ENCODE peak calls at places on chromosomes 4 and X, in ten cellular contexts. T is cardiac fibroblast, C is upper lobe of right lung, A is lower leg skin, K is GM12864, L is pancreas, E is hepatocyte, R is tibial artery, B is H9, X is lower lobe of right lung. Y is an unnamed sample.

GRCh38 chrX:34881671-34882070 is 60.9 kb upstream of the FAM47B start:
- DNase-seq in T (no peak), C (no peak), A (no peak), K (no peak), L (no peak), E (no peak), R (no peak), B (no peak), X (no peak), Y (no peak)

GRCh38 chr4:10048931-10049655 is 27.8 kb upstream of the SLC2A9 start:
- DNase-seq in T (no peak), C (no peak), A (no peak), K (no peak), L (no peak), E (peak), R (no peak), B (no peak), X (no peak), Y (no peak)

GRCh38 chr4:26105815-26106699 is 192.0 kb downstream of the SMIM20 start:
- DNase-seq in T (peak), C (no peak), A (no peak), K (no peak), L (no peak), E (no peak), R (no peak), B (no peak), X (no peak), Y (peak)

GRCh38 chrX:104134583-104135261 is 22.1 kb downstream of the SLC25A53 start:
- DNase-seq in T (no peak), C (no peak), A (no peak), K (no peak), L (no peak), E (no peak), R (no peak), B (no peak), X (no peak), Y (no peak)

GRCh38 chr4:138113819-138114415 is 128.2 kb downstream of the SLC7A11 start:
- DNase-seq in T (peak), C (no peak), A (no peak), K (no peak), L (no peak), E (no peak), R (no peak), B (no peak), X (no peak), Y (peak)

GRCh38 chrX:134251241-134251640 is 14.3 kb downstream of the CCDC160 start:
- DNase-seq in T (no peak), C (no peak), A (no peak), K (no peak), L (no peak), E (no peak), R (no peak), B (no peak), X (no peak), Y (no peak)

GRCh38 chrX:148914783-148915182 is 414.4 kb downstream of the AFF2 start:
- DNase-seq in T (no peak), C (no peak), A (no peak), K (peak), L (no peak), E (no peak), R (no peak), B (no peak), X (no peak), Y (no peak)

GRCh38 chr4:100421356-100421978 is 96.4 kb downstream of the EMCN start:
- DNase-seq in T (peak), C (no peak), A (no peak), K (no peak), L (no peak), E (peak), R (no peak), B (no peak), X (no peak), Y (peak)

GRCh38 chr4:123361195-123361861 is 35.3 kb upstream of the SPRY1 start:
- DNase-seq in T (peak), C (no peak), A (no peak), K (no peak), L (no peak), E (peak), R (no peak), B (no peak), X (no peak), Y (peak)

GRCh38 chrX:139120760-139121159 is 409.2 kb upstream of the FGF13 start:
- DNase-seq in T (no peak), C (no peak), A (no peak), K (no peak), L (no peak), E (peak), R (no peak), B (no peak), X (no peak), Y (no peak)

GRCh38 chr4:88177981-88178632 is 19.7 kb upstream of the ABCG2 start:
- DNase-seq in T (peak), C (no peak), A (peak), K (no peak), L (peak), E (peak), R (no peak), B (peak), X (peak), Y (peak)

GRCh38 chrX:6095469-6095868 is 133.2 kb downstream of the NLGN4X start:
- DNase-seq in T (no peak), C (no peak), A (no peak), K (no peak), L (no peak), E (no peak), R (no peak), B (peak), X (no peak), Y (no peak)

GRCh38 chr4:186204103-186204559 is 12.8 kb downstream of the CYP4V2 start:
- DNase-seq in T (peak), C (no peak), A (peak), K (no peak), L (no peak), E (no peak), R (no peak), B (no peak), X (no peak), Y (peak)

GRCh38 chr4:57501715-57502114 is 391.5 kb upstream of the IGFBP7 start:
- DNase-seq in T (peak), C (no peak), A (no peak), K (no peak), L (peak), E (peak), R (no peak), B (no peak), X (no peak), Y (peak)

GRCh38 chr4:122798101-122798500 is 28.5 kb upstream of the FGF2 start:
- DNase-seq in T (peak), C (no peak), A (peak), K (no peak), L (no peak), E (peak), R (no peak), B (peak), X (no peak), Y (peak)

GRCh38 chrX:69133561-69134542 is 31.4 kb downstream of the PJA1 start:
- DNase-seq in T (peak), C (no peak), A (no peak), K (no peak), L (no peak), E (peak), R (no peak), B (peak), X (no peak), Y (peak)

GRCh38 chr4:184475096-184475461 is 729 bp upstream of the IRF2 start:
- DNase-seq in T (peak), C (peak), A (peak), K (no peak), L (peak), E (peak), R (peak), B (peak), X (peak), Y (peak)

GRCh38 chrX:111519215-111519614 is 7.8 kb downstream of the SERTM2 start:
- DNase-seq in T (peak), C (no peak), A (no peak), K (no peak), L (no peak), E (peak), R (no peak), B (no peak), X (no peak), Y (peak)

GRCh38 chrX:136525738-136526606 is 6.0 kb upstream of the VGLL1 start:
- DNase-seq in T (peak), C (no peak), A (peak), K (no peak), L (peak), E (peak), R (peak), B (no peak), X (peak), Y (peak)

GRCh38 chr4:1246901-1247810 is 1.8 kb downstream of the CTBP1 start:
- DNase-seq in T (no peak), C (peak), A (no peak), K (no peak), L (peak), E (peak), R (peak), B (peak), X (peak), Y (no peak)

GRCh38 chrX:132956421-132957210 is 1.8 kb downstream of the HS6ST2 start:
- DNase-seq in T (no peak), C (peak), A (no peak), K (no peak), L (no peak), E (peak), R (no peak), B (no peak), X (no peak), Y (no peak)

GRCh38 chrX:66200855-66201795 is 37.1 kb downstream of the HEPH start:
- DNase-seq in T (peak), C (no peak), A (no peak), K (no peak), L (no peak), E (peak), R (no peak), B (no peak), X (no peak), Y (peak)

GRCh38 chrX:136586386-136586785 is 54.4 kb downstream of the VGLL1 start:
- DNase-seq in T (peak), C (no peak), A (no peak), K (no peak), L (no peak), E (no peak), R (no peak), B (no peak), X (no peak), Y (peak)

GRCh38 chr4:119149110-119149509 is 13.5 kb downstream of the MYOZ2 start:
- DNase-seq in T (no peak), C (no peak), A (no peak), K (no peak), L (no peak), E (no peak), R (no peak), B (no peak), X (no peak), Y (no peak)

GRCh38 chrX:75746891-75747639 is 38.0 kb downstream of the MAGEE2 start:
- DNase-seq in T (peak), C (peak), A (no peak), K (no peak), L (no peak), E (peak), R (no peak), B (peak), X (peak), Y (peak)

GRCh38 chr4:54941994-54942552 is 183.3 kb downstream of the KDR start:
- DNase-seq in T (peak), C (no peak), A (no peak), K (no peak), L (no peak), E (no peak), R (no peak), B (no peak), X (no peak), Y (no peak)

GRCh38 chr4:26085581-26085980 is 171.6 kb downstream of the SMIM20 start:
- DNase-seq in T (no peak), C (no peak), A (no peak), K (no peak), L (no peak), E (no peak), R (no peak), B (no peak), X (no peak), Y (no peak)

GRCh38 chr4:27819261-27819660 is 958.6 kb downstream of the STIM2 start:
- DNase-seq in T (no peak), C (no peak), A (no peak), K (no peak), L (no peak), E (no peak), R (no peak), B (no peak), X (no peak), Y (no peak)

GRCh38 chr4:80713409-80713808 is 317.1 kb upstream of the BMP3 start:
- DNase-seq in T (no peak), C (no peak), A (no peak), K (no peak), L (no peak), E (no peak), R (no peak), B (no peak), X (no peak), Y (no peak)

GRCh38 chrX:150298841-150299551 is 64.1 kb upstream of the MAMLD1 start:
- DNase-seq in T (no peak), C (no peak), A (no peak), K (no peak), L (no peak), E (no peak), R (no peak), B (no peak), X (no peak), Y (no peak)

GRCh38 chr4:45876235-45876890 is 247.5 kb downstream of the GABRG1 start:
- DNase-seq in T (no peak), C (no peak), A (no peak), K (no peak), L (no peak), E (peak), R (no peak), B (no peak), X (no peak), Y (no peak)

GRCh38 chr4:140255467-140255866 is 101.5 kb upstream of the MAML3 start:
- DNase-seq in T (no peak), C (no peak), A (no peak), K (no peak), L (no peak), E (no peak), R (no peak), B (no peak), X (no peak), Y (peak)

GRCh38 chr4:120857312-120857711 is 65.2 kb downstream of the PRDM5 start:
- DNase-seq in T (peak), C (no peak), A (no peak), K (no peak), L (no peak), E (no peak), R (no peak), B (no peak), X (no peak), Y (peak)

GRCh38 chr4:87011340-87012034 is 76.7 kb downstream of the AFF1 start:
- DNase-seq in T (peak), C (no peak), A (peak), K (no peak), L (no peak), E (peak), R (no peak), B (no peak), X (no peak), Y (peak)

GRCh38 chrX:41302293-41302868 is 31.6 kb upstream of the DDX3X start:
- DNase-seq in T (no peak), C (no peak), A (no peak), K (no peak), L (no peak), E (no peak), R (no peak), B (no peak), X (no peak), Y (no peak)

GRCh38 chr4:73250642-73251041 is 8.0 kb downstream of the ANKRD17 start:
- DNase-seq in T (no peak), C (no peak), A (no peak), K (no peak), L (no peak), E (no peak), R (no peak), B (no peak), X (no peak), Y (no peak)

GRCh38 chr4:157172011-157172410 is 48.5 kb upstream of the GRIA2 start:
- DNase-seq in T (peak), C (no peak), A (no peak), K (no peak), L (no peak), E (no peak), R (no peak), B (no peak), X (no peak), Y (peak)
- TF ChIP-seq CTCF in T (peak), C (no peak), A (no peak), K (no peak), L (no peak), E (peak), R (peak), B (peak), X (no peak), Y (peak)

DNA sequence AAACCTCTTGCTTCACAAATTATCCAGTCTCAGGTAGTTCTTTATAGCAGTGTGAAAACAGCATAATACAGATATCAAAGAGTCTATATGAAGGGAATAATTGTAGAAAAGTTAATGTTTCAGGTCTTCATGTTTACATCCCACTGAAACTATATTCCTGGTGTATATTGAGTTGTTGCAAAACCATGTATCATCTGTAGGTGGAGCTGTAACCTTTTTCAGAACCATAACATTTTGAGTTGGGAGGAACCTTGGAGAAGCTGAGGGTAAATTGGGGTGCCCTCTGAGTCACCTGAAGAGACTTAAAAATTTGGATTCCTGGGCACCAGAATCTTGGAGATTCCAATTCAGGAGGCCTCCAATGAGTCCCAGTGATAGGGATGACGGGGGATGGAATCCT is 51.9 kb upstream of the TAPT1 start:
- DNase-seq in T (no peak), C (no peak), A (no peak), K (no peak), L (no peak), E (no peak), R (no peak), B (no peak), X (no peak), Y (no peak)
- TF ChIP-seq CTCF in T (peak), C (peak), A (no peak), K (no peak), L (no peak), E (no peak), R (no peak), B (peak), X (no peak), Y (peak)

GRCh38 chrX:108001218-108001814 is 19.1 kb upstream of the TEX13B start:
- DNase-seq in T (peak), C (no peak), A (peak), K (no peak), L (no peak), E (peak), R (no peak), B (no peak), X (no peak), Y (peak)
- TF ChIP-seq CTCF in T (peak), C (peak), A (no peak), K (peak), L (peak), E (peak), R (no peak), B (peak), X (peak), Y (peak)

DNA sequence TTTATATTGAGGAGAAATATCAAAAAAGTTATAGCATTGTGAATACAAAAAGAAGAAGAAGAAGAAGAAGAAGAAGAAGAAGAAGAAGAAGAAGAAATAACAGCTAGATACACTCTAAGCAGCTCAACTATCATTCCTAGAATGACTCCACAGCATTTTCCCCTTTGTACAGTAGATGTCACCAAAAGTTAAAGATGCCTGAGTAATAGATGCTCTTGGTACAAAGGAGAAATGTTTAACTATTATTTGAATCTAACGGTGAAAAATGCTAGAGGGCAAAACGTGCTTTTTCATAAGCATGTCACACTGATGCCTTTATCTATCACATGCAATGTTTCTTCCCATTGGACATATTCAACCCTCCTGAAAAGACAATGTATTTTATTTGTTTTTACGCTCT is 178.4 kb upstream of the GPRIN3 start:
- DNase-seq in T (peak), C (no peak), A (no peak), K (no peak), L (no peak), E (peak), R (no peak), B (no peak), X (no peak), Y (peak)
- TF ChIP-seq CTCF in T (peak), C (peak), A (no peak), K (peak), L (no peak), E (peak), R (no peak), B (peak), X (peak), Y (peak)

DNA sequence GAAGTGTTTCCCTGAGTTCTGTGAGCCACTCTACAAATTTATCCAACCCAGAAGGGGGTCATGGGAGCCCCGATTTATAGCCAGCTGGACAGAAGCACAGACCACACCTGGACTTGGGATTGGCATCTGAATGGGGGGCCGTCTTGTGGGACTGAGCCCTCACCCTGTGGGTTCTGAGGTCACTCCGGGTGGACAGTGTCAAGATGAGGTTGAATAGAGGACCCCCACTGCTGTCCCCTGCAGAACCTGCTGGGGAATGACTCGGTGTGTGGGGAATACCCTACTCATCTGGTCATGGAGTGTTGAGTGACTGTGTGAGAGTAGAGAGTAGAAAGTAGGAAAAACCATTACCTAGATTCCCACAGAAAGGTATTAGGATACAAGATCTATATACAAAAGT is 67.5 kb downstream of the ZFYVE28 start:
- DNase-seq in T (no peak), C (peak), A (no peak), K (no peak), L (no peak), E (no peak), R (peak), B (peak), X (peak), Y (no peak)
- TF ChIP-seq CTCF in T (no peak), C (no peak), A (no peak), K (no peak), L (no peak), E (no peak), R (no peak), B (no peak), X (no peak), Y (no peak)

DNA sequence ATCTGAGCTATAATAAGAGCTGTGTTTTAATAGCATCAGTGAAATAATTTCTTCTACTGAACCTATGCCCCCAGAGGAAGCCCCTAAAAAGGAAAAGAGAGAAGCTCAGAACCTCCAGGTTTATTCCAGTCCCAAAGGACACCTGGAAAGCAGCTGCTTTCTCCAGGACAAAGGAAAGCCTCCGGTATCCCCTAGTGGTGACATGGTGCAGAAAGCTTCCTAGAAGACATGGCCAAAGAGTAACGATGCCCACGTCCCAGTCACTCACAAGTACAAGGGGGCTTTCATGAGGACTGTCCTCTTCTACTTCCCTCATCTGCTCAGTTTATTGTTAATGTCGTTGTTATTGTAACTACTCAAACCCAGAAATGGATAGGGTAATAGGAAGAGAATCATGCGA is 343.9 kb downstream of the UNC5C start:
- DNase-seq in T (no peak), C (no peak), A (no peak), K (no peak), L (no peak), E (no peak), R (no peak), B (no peak), X (no peak), Y (no peak)
- TF ChIP-seq CTCF in T (peak), C (no peak), A (no peak), K (peak), L (no peak), E (peak), R (no peak), B (peak), X (no peak), Y (no peak)